ENCODE peak calls at places on chromosomes 1 and 21, in seven cellular contexts. G, C, V, B, J, E and D are unnamed samples.

GRCh38 chr1:3454811-3455618 is 550 bp downstream of the ARHGEF16 start:
- DNase-seq in G (no peak), C (peak), V (no peak), B (no peak), J (no peak), E (no peak), D (no peak)

GRCh38 chr1:156140879-156141707 is 12.3 kb upstream of the SEMA4A start:
- DNase-seq in G (no peak), C (no peak), V (no peak), B (no peak), J (no peak), E (no peak), D (no peak)

GRCh38 chr21:29098156-29098555 is 24.7 kb upstream of the CCT8 start:
- DNase-seq in G (no peak), C (no peak), V (no peak), B (no peak), J (no peak), E (no peak), D (no peak)

GRCh38 chr1:214549604-214550338 is 1.6 kb downstream of the PTPN14 start:
- DNase-seq in G (no peak), C (no peak), V (peak), B (no peak), J (no peak), E (no peak), D (no peak)

GRCh38 chr1:228161381-228161780 is 4.2 kb upstream of the IBA57 start:
- DNase-seq in G (no peak), C (no peak), V (no peak), B (no peak), J (no peak), E (no peak), D (no peak)

GRCh38 chr1:23126801-23127200 is 41.9 kb downstream of the LUZP1 start:
- DNase-seq in G (no peak), C (no peak), V (peak), B (no peak), J (no peak), E (no peak), D (no peak)

GRCh38 chr1:226577401-226578180 is 29.0 kb downstream of the STUM start:
- DNase-seq in G (no peak), C (no peak), V (no peak), B (no peak), J (no peak), E (no peak), D (no peak)

GRCh38 chr1:26556041-26556440 is 26.5 kb downstream of the RPS6KA1 start:
- DNase-seq in G (no peak), C (no peak), V (no peak), B (no peak), J (no peak), E (no peak), D (no peak)

GRCh38 chr1:1842360-1843146 is 48.3 kb downstream of the GNB1 start:
- DNase-seq in G (peak), C (no peak), V (no peak), B (peak), J (no peak), E (no peak), D (no peak)

GRCh38 chr1:111738436-111739221 is 566 bp downstream of the INKA2 start:
- DNase-seq in G (peak), C (peak), V (peak), B (peak), J (peak), E (peak), D (peak)

GRCh38 chr21:37642493-37642892 is 273.8 kb downstream of the KCNJ6 start:
- DNase-seq in G (no peak), C (no peak), V (peak), B (no peak), J (no peak), E (no peak), D (peak)

GRCh38 chr1:46380508-46380907 is 13.6 kb upstream of the FAAH start:
- DNase-seq in G (no peak), C (no peak), V (no peak), B (no peak), J (no peak), E (no peak), D (no peak)

GRCh38 chr1:30966690-30967369 is 58.3 kb upstream of the SDC3 start:
- DNase-seq in G (no peak), C (no peak), V (no peak), B (peak), J (no peak), E (no peak), D (no peak)

GRCh38 chr1:220368352-220369265 is 96.4 kb upstream of the RAB3GAP2 start:
- DNase-seq in G (no peak), C (no peak), V (peak), B (no peak), J (no peak), E (no peak), D (no peak)

GRCh38 chr1:151862604-151863003 is 9.1 kb upstream of the THEM5 start:
- DNase-seq in G (no peak), C (no peak), V (no peak), B (no peak), J (no peak), E (no peak), D (no peak)

GRCh38 chr1:67835663-67836452 is 2.6 kb upstream of the GNG12 start:
- DNase-seq in G (no peak), C (no peak), V (no peak), B (no peak), J (no peak), E (no peak), D (no peak)

GRCh38 chr21:33684923-33685560 is 42.7 kb downstream of the ITSN1 start:
- DNase-seq in G (no peak), C (no peak), V (no peak), B (no peak), J (no peak), E (no peak), D (no peak)

GRCh38 chr21:33685613-33686197 is 43.4 kb downstream of the ITSN1 start:
- DNase-seq in G (no peak), C (no peak), V (peak), B (no peak), J (no peak), E (no peak), D (no peak)

GRCh38 chr21:33684068-33684467 is 41.8 kb downstream of the ITSN1 start:
- DNase-seq in G (no peak), C (no peak), V (no peak), B (no peak), J (no peak), E (no peak), D (no peak)

GRCh38 chr21:33682992-33683627 is 40.8 kb downstream of the ITSN1 start:
- DNase-seq in G (no peak), C (no peak), V (peak), B (no peak), J (no peak), E (no peak), D (no peak)

GRCh38 chr21:33680870-33681269 is 38.6 kb downstream of the ITSN1 start:
- DNase-seq in G (no peak), C (no peak), V (no peak), B (no peak), J (no peak), E (no peak), D (no peak)
- TF ChIP-seq CTCF in G (no peak), C (no peak), V (no peak), B (no peak), J (no peak), E (no peak), D (no peak)

DNA sequence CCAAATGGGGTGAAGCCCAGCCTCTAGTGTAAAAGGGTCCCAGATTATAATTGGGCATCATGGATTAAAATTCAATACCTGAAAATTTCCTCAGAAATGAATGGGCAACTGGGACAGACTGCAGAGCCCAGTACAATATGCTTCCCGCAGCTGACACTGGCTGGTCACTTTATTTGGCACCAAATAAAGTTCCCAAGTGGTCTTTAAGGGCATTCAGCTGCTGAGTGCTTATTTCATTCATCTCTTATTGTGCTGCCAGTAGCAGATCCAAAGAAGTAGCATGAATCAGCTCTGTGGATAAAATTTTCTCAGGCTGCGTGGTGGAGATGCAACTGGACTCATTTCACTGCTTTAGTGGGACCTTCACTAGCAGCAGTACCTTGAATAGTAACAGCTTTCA is 226.4 kb upstream of the ADGRL2 start:
- DNase-seq in G (no peak), C (no peak), V (no peak), B (no peak), J (no peak), E (no peak), D (no peak)
- H3K27ac ChIP-seq in G (no peak), C (no peak), V (no peak), B (no peak), J (no peak), E (no peak), D (no peak)

DNA sequence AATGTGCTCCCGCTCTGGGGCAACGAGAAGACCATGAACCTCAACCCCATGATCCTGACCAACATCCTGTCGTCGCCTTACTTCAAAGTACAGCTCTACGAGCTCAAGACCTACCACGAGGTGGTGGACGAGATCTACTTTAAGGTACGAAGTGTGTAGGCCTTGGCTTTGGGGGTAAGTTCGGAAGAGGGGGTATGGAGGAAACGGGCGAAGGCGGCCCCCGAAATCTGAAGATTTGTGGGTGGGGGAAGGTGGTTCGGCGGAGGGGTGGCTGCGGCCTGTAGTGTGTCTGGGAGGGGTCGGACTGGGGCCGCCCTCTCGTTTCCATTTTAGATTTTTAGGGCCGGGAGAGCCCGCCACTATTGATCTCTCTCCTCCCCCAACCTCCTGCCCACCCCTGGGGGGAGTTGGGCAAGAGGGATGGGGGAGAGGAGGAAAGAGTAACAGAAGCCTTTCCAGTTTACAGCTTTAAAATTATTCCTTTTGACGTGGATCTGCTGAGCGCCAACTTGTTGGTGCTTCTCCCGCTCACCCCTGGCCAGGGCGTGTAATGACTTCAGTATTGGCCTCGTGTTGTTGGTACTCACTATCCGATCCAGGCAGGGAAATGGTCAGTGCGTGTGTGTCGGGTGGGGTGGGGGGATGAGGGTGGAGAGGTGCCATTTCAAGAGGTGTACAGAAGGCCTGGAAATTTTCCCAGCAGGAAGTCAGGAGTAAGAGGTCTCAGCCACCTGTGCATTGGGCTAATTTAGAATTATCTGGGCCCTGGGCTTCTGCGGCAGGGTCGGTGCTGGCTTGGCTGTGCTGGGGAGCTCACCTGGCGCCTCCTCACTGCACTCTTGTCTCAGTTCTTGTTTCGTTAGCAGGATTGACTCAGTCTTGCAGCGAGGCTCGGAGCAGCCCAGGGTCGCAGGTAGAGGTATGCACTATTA is 880 bp downstream of the PRPF38B start:
- DNase-seq in G (peak), C (peak), V (no peak), B (peak), J (peak), E (peak), D (peak)
- TF ChIP-seq CTCF in G (peak), C (no peak), V (peak), B (no peak), J (no peak), E (no peak), D (peak)

GRCh38 chr1:115654125-115654524 is 12.4 kb downstream of the VANGL1 start:
- DNase-seq in G (no peak), C (no peak), V (no peak), B (peak), J (no peak), E (no peak), D (no peak)

GRCh38 chr1:115655916-115656315 is 14.1 kb downstream of the VANGL1 start:
- DNase-seq in G (no peak), C (no peak), V (no peak), B (no peak), J (no peak), E (no peak), D (no peak)

GRCh38 chr1:115655307-115655664 is 13.5 kb downstream of the VANGL1 start:
- DNase-seq in G (no peak), C (no peak), V (no peak), B (no peak), J (no peak), E (no peak), D (no peak)

GRCh38 chr1:115656461-115657077 is 14.8 kb downstream of the VANGL1 start:
- DNase-seq in G (no peak), C (no peak), V (no peak), B (peak), J (no peak), E (no peak), D (no peak)

DNA sequence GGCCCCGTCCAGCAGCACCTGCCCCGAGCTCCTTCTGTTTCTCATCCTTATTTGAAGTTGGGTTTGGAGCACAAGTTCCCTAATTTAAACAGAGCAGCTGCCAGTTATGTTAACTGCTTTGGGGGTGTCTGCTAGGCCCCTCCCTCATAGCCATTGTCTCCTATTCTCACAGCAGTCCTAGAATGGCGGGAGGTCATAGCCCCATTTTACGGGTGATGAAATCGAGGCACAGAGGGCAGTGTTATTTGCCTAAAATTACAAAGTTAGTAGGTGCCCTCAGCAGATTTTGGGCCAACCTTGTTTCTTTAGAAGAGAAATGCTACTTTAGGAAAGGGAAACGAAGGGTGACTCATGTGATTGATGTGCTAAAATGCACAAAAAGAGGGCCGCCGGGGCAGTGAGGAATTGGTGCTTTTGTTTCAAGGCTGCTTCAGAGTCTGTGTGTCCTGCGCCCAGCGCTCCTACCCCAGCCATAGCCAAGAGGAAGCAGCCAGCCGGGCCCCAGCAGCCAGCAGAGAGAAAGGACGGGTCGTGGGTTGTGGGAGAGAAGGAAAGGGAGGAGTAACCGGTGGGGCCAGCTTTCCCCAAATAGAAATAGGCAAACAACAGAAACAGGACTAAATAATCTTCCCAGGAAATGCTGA is 13.0 kb downstream of the VANGL1 start:
- DNase-seq in G (no peak), C (peak), V (no peak), B (peak), J (no peak), E (no peak), D (no peak)
- H3K27ac ChIP-seq in G (no peak), C (peak), V (no peak), B (no peak), J (no peak), E (no peak), D (no peak)

GRCh38 chr1:118986839-118987430 is 1.2 kb downstream of the TBX15 start:
- DNase-seq in G (no peak), C (no peak), V (no peak), B (no peak), J (no peak), E (no peak), D (no peak)

GRCh38 chr1:118988186-118989005 is at the start of gene TBX15:
- DNase-seq in G (no peak), C (no peak), V (no peak), B (no peak), J (no peak), E (peak), D (no peak)

GRCh38 chr1:118986291-118986838 is 1.8 kb downstream of the TBX15 start:
- DNase-seq in G (no peak), C (no peak), V (no peak), B (no peak), J (no peak), E (peak), D (no peak)

GRCh38 chr1:118989006-118989736 is 1.0 kb upstream of the TBX15 start:
- DNase-seq in G (no peak), C (no peak), V (no peak), B (no peak), J (no peak), E (no peak), D (no peak)

DNA sequence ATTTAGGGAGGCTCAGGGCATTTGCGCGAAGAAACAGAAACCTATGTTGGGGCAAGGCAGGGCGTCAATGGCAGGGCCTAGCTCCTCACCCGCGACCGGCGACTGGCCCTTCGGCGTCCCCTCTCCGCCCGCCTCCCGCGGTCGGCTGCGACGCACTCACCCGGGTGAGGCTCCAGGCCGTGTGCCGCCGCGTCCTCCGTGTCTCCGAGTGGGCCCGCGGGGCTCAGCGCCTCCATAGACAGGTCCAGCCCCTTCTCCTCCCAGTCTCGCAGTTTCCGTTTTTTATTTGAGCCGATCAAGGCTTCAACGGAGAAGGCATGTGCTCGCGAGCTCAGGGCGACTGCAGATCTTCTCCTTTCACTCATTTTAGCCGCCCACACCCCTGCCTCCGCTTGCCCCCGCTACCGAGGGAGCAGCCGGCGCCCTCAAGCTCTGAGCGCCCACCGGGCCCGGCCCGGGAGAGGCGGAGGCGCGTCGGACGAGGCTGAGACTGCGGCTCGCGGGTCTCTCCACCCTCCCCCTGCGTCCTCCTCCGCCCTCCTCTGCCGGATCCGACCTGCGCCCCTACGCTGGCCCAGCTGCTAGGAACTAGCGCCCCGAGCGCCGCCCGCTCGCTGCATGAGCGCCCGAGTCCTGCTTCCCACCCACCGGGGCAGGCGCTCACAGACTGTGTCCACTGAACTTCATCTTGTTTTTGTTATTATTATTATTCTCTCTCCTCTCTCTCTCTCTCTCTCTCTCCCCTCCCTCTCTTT is 535 bp downstream of the TBX15 start:
- DNase-seq in G (no peak), C (no peak), V (no peak), B (no peak), J (no peak), E (peak), D (no peak)
- TF ChIP-seq CTCF in G (no peak), C (no peak), V (no peak), B (no peak), J (no peak), E (no peak), D (no peak)

GRCh38 chr1:232622981-232623380 is 7.0 kb downstream of the SIPA1L2 start:
- DNase-seq in G (no peak), C (no peak), V (no peak), B (no peak), J (no peak), E (no peak), D (no peak)
- H3K27ac ChIP-seq in G (no peak), C (peak), V (no peak), B (no peak), J (no peak), E (no peak), D (no peak)

GRCh38 chr1:230978491-230979388 is at the start of the genes ARV1 and TTC13:
- DNase-seq in G (peak), C (peak), V (peak), B (peak), J (peak), E (peak), D (peak)
- TF ChIP-seq CTCF in G (peak), C (peak), V (peak), B (peak), J (peak), E (peak), D (peak)

GRCh38 chr1:179145521-179145920 is 63.7 kb downstream of the TOR3A start:
- DNase-seq in G (no peak), C (no peak), V (no peak), B (no peak), J (no peak), E (no peak), D (no peak)

GRCh38 chr1:179144621-179145020 is 62.8 kb downstream of the TOR3A start:
- DNase-seq in G (no peak), C (no peak), V (peak), B (no peak), J (no peak), E (no peak), D (no peak)

GRCh38 chr1:179142889-179143299 is 61.0 kb downstream of the TOR3A start:
- DNase-seq in G (no peak), C (no peak), V (peak), B (no peak), J (no peak), E (no peak), D (no peak)

GRCh38 chr1:179141592-179142244 is 59.8 kb downstream of the TOR3A start:
- DNase-seq in G (no peak), C (no peak), V (no peak), B (no peak), J (no peak), E (no peak), D (no peak)

DNA sequence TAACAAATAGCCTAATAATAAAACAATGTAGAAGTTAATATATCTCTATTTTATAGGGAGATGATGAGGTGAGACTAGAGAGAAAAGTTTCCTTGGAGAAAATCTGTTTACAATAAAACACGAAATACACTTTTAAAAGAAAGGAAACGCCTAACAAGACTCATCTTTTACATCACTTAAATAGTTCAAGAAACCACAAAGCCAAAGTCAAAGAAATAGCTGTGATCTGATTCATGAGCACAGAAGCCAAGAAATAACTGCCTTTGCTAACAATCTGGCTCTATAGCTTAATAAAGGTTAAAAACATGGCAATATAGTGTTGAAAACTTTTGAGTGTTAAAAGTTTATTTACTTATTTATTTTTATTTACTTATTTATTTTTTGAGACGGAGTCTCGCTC is 61.5 kb downstream of the TOR3A start:
- DNase-seq in G (no peak), C (no peak), V (peak), B (no peak), J (no peak), E (no peak), D (no peak)
- H3K27ac ChIP-seq in G (no peak), C (peak), V (peak), B (no peak), J (peak), E (peak), D (no peak)

DNA sequence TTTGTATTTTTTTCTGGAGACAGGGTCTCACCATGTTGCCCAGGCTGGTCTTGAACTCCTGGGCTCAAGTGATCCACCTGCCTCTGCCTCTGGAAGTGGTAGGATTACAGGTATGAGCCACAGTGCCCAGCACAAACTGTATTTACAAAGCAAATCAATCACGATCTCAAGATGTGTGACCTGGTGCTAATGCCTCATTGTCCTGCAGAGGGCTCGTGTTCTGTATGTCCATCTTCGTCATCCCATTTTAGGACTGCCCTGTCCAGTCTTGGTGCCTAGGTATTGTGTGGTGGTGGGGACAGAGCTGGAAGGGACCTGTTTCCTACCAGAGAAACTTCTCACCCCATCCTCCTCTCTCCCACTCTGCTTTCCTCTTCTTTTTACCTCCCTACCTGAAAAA is 20.2 kb downstream of the PROK1 start:
- DNase-seq in G (no peak), C (no peak), V (no peak), B (no peak), J (no peak), E (no peak), D (no peak)
- TF ChIP-seq CTCF in G (no peak), C (no peak), V (no peak), B (no peak), J (no peak), E (no peak), D (no peak)